ENCODE peak calls at places on chromosome X, in five cellular contexts. U is heart right ventricle, Q is heart left ventricle, F is aorta, X is right lobe of liver. C is an unnamed sample.

GRCh38 chrX:83847339-83847738 is 13.6 kb upstream of the CYLC1 start:
- ATAC-seq in U (no peak), Q (no peak), F (no peak), X (no peak), C (no peak)

GRCh38 chrX:123976671-123977316 is 15.3 kb downstream of the STAG2 start:
- ATAC-seq in U (peak), Q (no peak), F (no peak), X (peak), C (no peak)

GRCh38 chrX:136662104-136662503 is 14.1 kb downstream of the CD40LG start:
- ATAC-seq in U (no peak), Q (no peak), F (no peak), X (no peak), C (no peak)

GRCh38 chrX:65451663-65452062 is 82.9 kb downstream of the LAS1L start:
- ATAC-seq in U (no peak), Q (no peak), F (no peak), X (peak), C (no peak)

GRCh38 chrX:16855363-16856075 is 14.6 kb downstream of the RBBP7 start:
- ATAC-seq in U (peak), Q (no peak), F (no peak), X (no peak), C (no peak)

GRCh38 chrX:130159776-130160175 is 5.9 kb downstream of the AIFM1 start:
- ATAC-seq in U (no peak), Q (no peak), F (no peak), X (peak), C (no peak)

GRCh38 chrX:108097380-108097779 is 5.8 kb downstream of the ATG4A start:
- ATAC-seq in U (no peak), Q (no peak), F (no peak), X (no peak), C (no peak)

GRCh38 chrX:100494570-100494969 is 84.5 kb upstream of the PCDH19 start:
- ATAC-seq in U (no peak), Q (no peak), F (no peak), X (no peak), C (no peak)

GRCh38 chrX:121579016-121579760 is 531.8 kb downstream of the GLUD2 start:
- ATAC-seq in U (no peak), Q (no peak), F (no peak), X (peak), C (no peak)

GRCh38 chrX:18591834-18592233 is 80.1 kb downstream of the RS1 start:
- ATAC-seq in U (no peak), Q (no peak), F (no peak), X (peak), C (no peak)

GRCh38 chrX:43176686-43177085 is 398.7 kb upstream of the PPP1R2C start:
- ATAC-seq in U (no peak), Q (no peak), F (no peak), X (no peak), C (no peak)

GRCh38 chrX:18886005-18886343 is 97.9 kb downstream of the PHKA2 start:
- ATAC-seq in U (no peak), Q (no peak), F (no peak), X (no peak), C (peak)

GRCh38 chrX:13937370-13938052 is 92.2 kb downstream of the GEMIN8 start:
- ATAC-seq in U (peak), Q (no peak), F (peak), X (peak), C (no peak)

GRCh38 chrX:149073464-149073863 is 431.6 kb downstream of the IDS start:
- ATAC-seq in U (no peak), Q (no peak), F (no peak), X (no peak), C (no peak)

GRCh38 chrX:6738518-6739470 is 203.9 kb upstream of the VCX3A start:
- ATAC-seq in U (no peak), Q (no peak), F (no peak), X (no peak), C (peak)

GRCh38 chrX:40004916-40005289 is 92.9 kb downstream of the BCOR start:
- ATAC-seq in U (no peak), Q (no peak), F (no peak), X (no peak), C (no peak)

GRCh38 chrX:101415180-101416130 is 7.4 kb downstream of the HNRNPH2 start:
- ATAC-seq in U (peak), Q (no peak), F (peak), X (peak), C (peak)

GRCh38 chrX:39843318-39843717 is 254.4 kb downstream of the BCOR start:
- ATAC-seq in U (no peak), Q (no peak), F (no peak), X (no peak), C (no peak)

GRCh38 chrX:20317873-20318272 is 51.2 kb upstream of the RPS6KA3 start:
- ATAC-seq in U (no peak), Q (no peak), F (no peak), X (peak), C (no peak)

GRCh38 chrX:149950681-149951080 is 12.4 kb upstream of the EOLA2 start:
- ATAC-seq in U (no peak), Q (no peak), F (no peak), X (peak), C (no peak)

GRCh38 chrX:19829817-19830216 is 57.6 kb downstream of the SH3KBP1 start:
- ATAC-seq in U (no peak), Q (no peak), F (no peak), X (no peak), C (no peak)

GRCh38 chrX:13007519-13008188 is 32.7 kb downstream of the TMSB4X start:
- ATAC-seq in U (no peak), Q (no peak), F (peak), X (peak), C (no peak)

GRCh38 chrX:24025741-24026402 is 1.1 kb downstream of the KLHL15 start:
- ATAC-seq in U (peak), Q (peak), F (peak), X (peak), C (peak)

GRCh38 chrX:154836163-154836562 is 1.7 kb upstream of the SMIM9 start:
- ATAC-seq in U (no peak), Q (no peak), F (no peak), X (no peak), C (no peak)

GRCh38 chrX:48794993-48795501 is 6.8 kb upstream of the HDAC6 start:
- ATAC-seq in U (no peak), Q (no peak), F (no peak), X (no peak), C (no peak)

GRCh38 chrX:39819921-39820849 is 277.6 kb downstream of the BCOR start:
- ATAC-seq in U (peak), Q (no peak), F (peak), X (no peak), C (no peak)

GRCh38 chrX:15410430-15410829 is 26.2 kb upstream of the VEGFD start:
- ATAC-seq in U (no peak), Q (no peak), F (no peak), X (no peak), C (no peak)

GRCh38 chrX:103329991-103330390 is at the start of gene TCEAL7:
- ATAC-seq in U (peak), Q (peak), F (peak), X (no peak), C (no peak)

C was measured in stimulated activated memory B cell treated with anti-CD40 and anti-IgM and Interleukin-4, amounts not matched to agents 10 μg/mL and 1 μg/mL and 100 μg/mL, for 72 hours.